ENCODE peak calls at places on chromosomes 11 and 22, in five cellular contexts. B is stomach, N is tibial nerve, F is sigmoid colon, K is H1. U is an unnamed sample.

GRCh38 chr22:39132281-39132680 is 20.2 kb downstream of the CBX7 start:
- DNase-seq in B (no peak), F (peak), K (no peak), N (no peak), U (no peak)

GRCh38 chr11:86919557-86920210 is 35.5 kb downstream of the FZD4 start:
- DNase-seq in F (no peak), N (no peak), K (no peak), B (no peak), U (no peak)

GRCh38 chr11:79902493-79902892 is 461.7 kb upstream of the TENM4 start:
- DNase-seq in F (no peak), B (no peak), N (no peak), K (no peak), U (no peak)

GRCh38 chr11:35276396-35276795 is 137.4 kb downstream of the CD44 start:
- DNase-seq in K (no peak), N (no peak), F (no peak), B (peak), U (no peak)

GRCh38 chr11:70387564-70387963 is 10.8 kb upstream of the CTTN start:
- DNase-seq in N (no peak), K (no peak), B (no peak), F (peak), U (no peak)

GRCh38 chr11:113651018-113651417 is 55.1 kb downstream of the TMPRSS5 start:
- DNase-seq in B (no peak), F (no peak), K (no peak), N (no peak), U (no peak)

GRCh38 chr11:13368041-13368446 is 90.5 kb downstream of the BMAL1 start:
- DNase-seq in K (no peak), B (no peak), F (no peak), N (no peak), U (no peak)

GRCh38 chr22:20972014-20972797 is 5.2 kb downstream of the AIFM3 start:
- DNase-seq in N (no peak), B (no peak), F (no peak), K (no peak), U (no peak)

GRCh38 chr11:128587415-128587814 is at the start of gene ETS1:
- DNase-seq in K (no peak), B (peak), N (no peak), F (no peak), U (no peak)

GRCh38 chr11:18012314-18012905 is 437 bp downstream of the SERGEF start:
- DNase-seq in B (peak), F (peak), N (no peak), K (no peak), U (no peak)

GRCh38 chr11:134242376-134242775 is 10.8 kb downstream of the THYN1 start:
- DNase-seq in B (no peak), F (no peak), N (no peak), K (no peak), U (no peak)

GRCh38 chr22:20957118-20957690 is 9.9 kb upstream of the AIFM3 start:
- DNase-seq in N (no peak), F (no peak), B (peak), K (no peak), U (no peak)

GRCh38 chr11:67301313-67301921 is 1.9 kb upstream of the SSH3 start:
- DNase-seq in B (no peak), F (peak), K (no peak), N (peak), U (peak)

GRCh38 chr22:36332623-36333331 is 55.0 kb downstream of the MYH9 start:
- DNase-seq in B (peak), N (no peak), F (no peak), K (no peak), U (no peak)

GRCh38 chr11:44671234-44671633 is 55.5 kb upstream of the TSPAN18 start:
- DNase-seq in K (peak), F (no peak), N (no peak), B (no peak), U (no peak)

GRCh38 chr11:117437041-117437790 is 109.6 kb downstream of the CEP164 start:
- DNase-seq in K (no peak), N (no peak), B (no peak), F (no peak), U (no peak)

GRCh38 chr22:47270463-47271135 is 508.1 kb downstream of the TBC1D22A start:
- DNase-seq in F (peak), N (no peak), B (no peak), K (no peak), U (no peak)

GRCh38 chr11:46055371-46055770 is 65.9 kb downstream of the PHF21A start:
- DNase-seq in B (no peak), F (no peak), N (no peak), K (peak), U (no peak)

GRCh38 chr22:36341640-36342041 is 46.1 kb downstream of the MYH9 start:
- DNase-seq in N (no peak), B (no peak), F (no peak), K (no peak), U (no peak)

GRCh38 chr11:69455969-69456368 is 25.5 kb upstream of the LINC01488 start:
- DNase-seq in B (no peak), N (no peak), F (no peak), K (no peak), U (no peak)

GRCh38 chr11:96388891-96389603 is 665 bp downstream of the CCDC82 start:
- DNase-seq in K (peak), F (no peak), B (no peak), N (no peak), U (no peak)

GRCh38 chr11:44174846-44175245 is 79.4 kb downstream of the EXT2 start:
- DNase-seq in B (no peak), N (no peak), K (no peak), F (no peak), U (no peak)

GRCh38 chr11:109077340-109077927 is 344.6 kb upstream of the C11orf87 start:
- DNase-seq in F (no peak), N (no peak), K (no peak), B (no peak), U (no peak)

GRCh38 chr11:119897046-119897440 is 168.0 kb upstream of the NECTIN1 start:
- DNase-seq in N (no peak), F (no peak), K (no peak), B (no peak), U (no peak)

GRCh38 chr22:39293766-39294368 is 25.6 kb downstream of the RPL3 start:
- DNase-seq in F (no peak), B (no peak), N (no peak), K (no peak), U (no peak)

GRCh38 chr22:37223965-37224551 is 11.8 kb upstream of the SSTR3 start:
- DNase-seq in K (no peak), F (no peak), B (no peak), N (no peak), U (no peak)

GRCh38 chr22:30491381-30491780 is 14.1 kb downstream of the SEC14L4 start:
- DNase-seq in F (no peak), N (no peak), B (no peak), K (no peak), U (no peak)

GRCh38 chr11:96061730-96062524 is 138.0 kb upstream of the MTMR2 start:
- DNase-seq in N (no peak), B (no peak), F (no peak), K (no peak), U (no peak)

GRCh38 chr11:19739872-19740271 is 27.2 kb downstream of the NAV2 start:
- DNase-seq in N (no peak), K (no peak), B (no peak), F (peak), U (no peak)

GRCh38 chr11:132093861-132094260 is 723.4 kb downstream of the NTM start:
- DNase-seq in F (no peak), N (no peak), K (no peak), B (no peak), U (no peak)

GRCh38 chr22:24417901-24418641 is 9.3 kb upstream of the ADORA2A start:
- DNase-seq in F (peak), K (no peak), B (no peak), N (no peak), U (no peak)

GRCh38 chr11:16873289-16873688 is 134.8 kb downstream of the C11orf58 start:
- DNase-seq in B (no peak), N (no peak), F (no peak), K (no peak), U (no peak)

GRCh38 chr11:46490576-46491100 is 99.1 kb upstream of the CHRM4 start:
- DNase-seq in F (no peak), N (no peak), B (no peak), K (no peak), U (no peak)

GRCh38 chr11:67494371-67495233 is 10.6 kb downstream of the PITPNM1 start:
- DNase-seq in F (no peak), K (no peak), N (no peak), B (no peak), U (no peak)

GRCh38 chr11:74380746-74381439 is 17.3 kb downstream of the PGM2L1 start:
- DNase-seq in B (peak), K (no peak), F (no peak), N (no peak), U (no peak)

GRCh38 chr11:65709661-65710060 is 2.4 kb upstream of the KAT5 start:
- DNase-seq in N (no peak), K (no peak), F (no peak), B (no peak), U (no peak)

GRCh38 chr11:105368711-105369110 is 229.1 kb upstream of the CARD18 start:
- DNase-seq in K (no peak), F (no peak), N (no peak), B (no peak), U (no peak)

GRCh38 chr11:105371311-105371710 is 231.7 kb upstream of the CARD18 start:
- DNase-seq in F (no peak), K (no peak), B (no peak), N (no peak), U (no peak)

GRCh38 chr11:105361651-105362050 is 222.1 kb upstream of the CARD18 start:
- DNase-seq in F (no peak), B (no peak), K (no peak), N (no peak), U (no peak)

GRCh38 chr11:105372214-105372613 is 232.6 kb upstream of the CARD18 start:
- DNase-seq in F (no peak), K (no peak), N (no peak), B (no peak), U (no peak)

DNA sequence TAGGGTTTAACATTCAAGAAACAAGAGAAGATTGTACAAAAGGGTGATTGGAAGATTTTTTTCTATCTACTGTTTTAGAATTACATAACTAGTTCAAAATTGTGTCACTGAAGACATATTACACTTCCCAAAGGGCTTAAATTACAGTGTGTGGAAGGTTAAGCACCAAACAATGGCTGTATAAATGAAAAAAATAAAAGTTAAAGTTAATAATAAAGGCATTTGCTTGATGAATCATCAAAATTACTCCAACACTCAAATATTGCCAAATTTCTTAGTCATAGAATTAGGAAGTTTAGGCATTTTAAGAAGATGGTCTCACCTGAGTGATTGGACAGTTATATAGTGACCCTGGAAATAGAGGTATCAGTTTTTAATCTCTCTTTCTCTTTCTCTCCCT is 227.6 kb upstream of the CARD18 start:
- DNase-seq in K (no peak), N (no peak), F (no peak), B (no peak), U (no peak)
- TF ChIP-seq POLR2A in K (no peak), N (no peak), F (no peak), B (no peak), U (no peak)

GRCh38 chr22:40396882-40397281 is 26.5 kb downstream of the SGSM3 start:
- DNase-seq in B (peak), F (no peak), K (no peak), N (no peak), U (no peak)
- TF ChIP-seq EP300 in B (no peak), F (no peak), K (peak), N (no peak), U (no peak)

GRCh38 chr11:33689506-33689905 is 11.1 kb downstream of the C11orf91 start:
- DNase-seq in B (no peak), K (no peak), F (no peak), N (no peak), U (no peak)

GRCh38 chr11:33690290-33691050 is 10.2 kb downstream of the C11orf91 start:
- DNase-seq in K (no peak), F (peak), N (peak), B (peak), U (peak)

GRCh38 chr11:33689089-33689488 is 11.5 kb downstream of the C11orf91 start:
- DNase-seq in K (no peak), B (no peak), N (no peak), F (no peak), U (no peak)

GRCh38 chr11:33692013-33692504 is 8.6 kb downstream of the C11orf91 start:
- DNase-seq in F (peak), K (no peak), B (peak), N (peak), U (peak)

DNA sequence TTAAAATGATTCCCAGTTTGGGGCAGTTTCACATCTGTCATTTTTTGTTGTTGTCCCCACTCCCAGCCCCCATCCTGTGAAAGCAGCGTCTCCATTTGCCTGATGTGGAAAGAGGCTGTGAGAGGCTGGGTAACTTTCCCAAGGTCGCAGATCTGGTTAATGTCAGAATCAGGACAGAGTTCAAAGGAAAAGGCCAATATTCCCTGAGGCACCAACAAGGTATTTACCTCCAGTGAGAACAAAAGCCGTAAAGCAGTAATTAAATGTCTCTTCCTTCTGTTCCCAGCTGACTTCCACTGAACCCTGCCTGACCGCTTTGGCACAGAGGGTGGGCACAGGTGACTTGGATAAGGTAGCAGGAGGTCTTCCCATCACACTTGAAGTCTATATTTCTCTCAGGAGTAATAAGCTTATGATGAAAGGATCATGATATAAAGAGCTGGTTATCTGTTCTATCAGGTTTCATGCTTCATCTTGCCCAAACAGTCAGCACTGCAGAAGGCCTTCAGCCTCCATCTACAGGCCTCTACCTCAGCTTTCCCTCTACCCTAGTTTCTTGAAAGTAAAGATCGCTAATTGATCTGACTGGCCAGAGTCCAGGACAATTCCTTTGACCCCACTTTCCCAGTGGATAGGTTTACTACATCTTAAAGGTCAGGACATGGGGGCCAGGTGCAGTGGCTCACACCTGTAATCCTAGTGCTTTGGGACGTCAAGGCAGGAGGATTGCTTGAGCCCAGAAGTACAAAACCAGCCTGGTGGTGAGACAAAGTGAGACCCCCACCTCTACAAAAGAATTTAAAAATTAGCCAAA is 9.4 kb downstream of the C11orf91 start:
- DNase-seq in N (no peak), B (no peak), F (no peak), K (no peak), U (no peak)
- H3K27ac ChIP-seq in N (peak), B (peak), F (peak), K (no peak), U (peak)

GRCh38 chr22:46078241-46079092 is 71.9 kb upstream of the PPARA start:
- DNase-seq in F (peak), B (peak), K (no peak), N (peak), U (peak)
- TF ChIP-seq POLR2A in F (no peak), B (no peak), K (no peak), N (no peak), U (peak)